ENCODE peak calls at places on chromosome 19, in six cellular contexts. K is left ventricle myocardium inferior; M is BJ; D is CD4-positive, CD25-positive, alpha-beta regulatory T cell; T is CD8-positive, alpha-beta memory T cell; R is coronary artery. L is an unnamed sample.

GRCh38 chr19:3546119-3546518 is 7.1 kb downstream of the TEKTIP1 start:
- DNase-seq in K (no peak), M (no peak), D (no peak), T (no peak), R (no peak), L (no peak)

GRCh38 chr19:14890616-14891379 is 4.9 kb upstream of the OR7A17 start:
- DNase-seq in K (no peak), M (no peak), D (no peak), T (no peak), R (no peak), L (no peak)

GRCh38 chr19:19146865-19147264 is 8.6 kb upstream of the TMEM161A start:
- DNase-seq in K (no peak), M (no peak), D (no peak), T (no peak), R (no peak), L (no peak)

GRCh38 chr19:1987197-1988187 is 28.0 kb downstream of the BTBD2 start:
- DNase-seq in K (no peak), M (no peak), D (no peak), T (no peak), R (no peak), L (no peak)

GRCh38 chr19:28264556-28264955 is 948.4 kb downstream of the UQCRFS1 start:
- DNase-seq in K (no peak), M (no peak), D (no peak), T (no peak), R (no peak), L (no peak)

GRCh38 chr19:45173816-45174215 is 4.2 kb downstream of the TRAPPC6A start:
- DNase-seq in K (no peak), M (no peak), D (no peak), T (no peak), R (no peak), L (no peak)

GRCh38 chr19:1307320-1307719 is 21.6 kb downstream of the EFNA2 start:
- DNase-seq in K (no peak), M (no peak), D (no peak), T (no peak), R (no peak), L (no peak)

GRCh38 chr19:33778089-33778791 is 18.4 kb upstream of the KCTD15 start:
- DNase-seq in K (peak), M (no peak), D (peak), T (peak), R (peak), L (peak)

GRCh38 chr19:35508129-35508528 is 5.3 kb downstream of the DMKN start:
- DNase-seq in K (no peak), M (no peak), D (no peak), T (no peak), R (no peak), L (no peak)

GRCh38 chr19:31350033-31350692 is 927 bp upstream of the TSHZ3 start:
- DNase-seq in K (peak), M (no peak), D (peak), T (no peak), R (peak), L (no peak)

GRCh38 chr19:1457031-1457739 is 7.3 kb downstream of the APC2 start:
- DNase-seq in K (no peak), M (no peak), D (no peak), T (no peak), R (no peak), L (no peak)

GRCh38 chr19:23698711-23699520 is 11.9 kb upstream of the ZNF675 start:
- DNase-seq in K (no peak), M (no peak), D (no peak), T (no peak), R (no peak), L (no peak)

GRCh38 chr19:27718262-27718661 is 1494.7 kb downstream of the UQCRFS1 start:
- DNase-seq in K (no peak), M (no peak), D (no peak), T (no peak), R (no peak), L (no peak)

GRCh38 chr19:42528354-42529247 is at the start of gene CEACAM1:
- DNase-seq in K (no peak), M (no peak), D (peak), T (peak), R (no peak), L (peak)

GRCh38 chr19:11091343-11092153 is 2.3 kb downstream of the LDLR start:
- DNase-seq in K (no peak), M (peak), D (peak), T (peak), R (peak), L (peak)

GRCh38 chr19:23116802-23117571 is at the start of gene ZNF730:
- DNase-seq in K (peak), M (peak), D (peak), T (peak), R (peak), L (peak)

GRCh38 chr19:2476451-2477140 is 669 bp downstream of the GADD45B start:
- DNase-seq in K (peak), M (no peak), D (peak), T (peak), R (peak), L (peak)

GRCh38 chr19:15283141-15283885 is 49.0 kb downstream of the BRD4 start:
- DNase-seq in K (no peak), M (no peak), D (no peak), T (no peak), R (no peak), L (peak)

GRCh38 chr19:43331435-43332010 is 22.0 kb upstream of the CD177 start:
- DNase-seq in K (no peak), M (no peak), D (no peak), T (no peak), R (no peak), L (no peak)

GRCh38 chr19:4049432-4049831 is 17.3 kb downstream of the ZBTB7A start:
- DNase-seq in K (peak), M (no peak), D (no peak), T (no peak), R (no peak), L (no peak)

GRCh38 chr19:54029930-54030490 is 33.7 kb downstream of the VSTM1 start:
- DNase-seq in K (peak), M (no peak), D (peak), T (peak), R (no peak), L (peak)

GRCh38 chr19:35142531-35143230 is 374 bp upstream of the FXYD7 start:
- DNase-seq in K (peak), M (no peak), D (peak), T (peak), R (no peak), L (peak)

GRCh38 chr19:19405919-19406877 is 723 bp downstream of the GATAD2A start:
- DNase-seq in K (peak), M (no peak), D (peak), T (peak), R (peak), L (peak)

GRCh38 chr19:2309734-2310362 is 1.9 kb upstream of the LINGO3 start:
- DNase-seq in K (no peak), M (no peak), D (no peak), T (no peak), R (no peak), L (no peak)

GRCh38 chr19:11196406-11197287 is 698 bp downstream of the KANK2 start:
- DNase-seq in K (peak), M (no peak), D (no peak), T (no peak), R (no peak), L (no peak)

GRCh38 chr19:48708471-48708870 is 11.1 kb downstream of the MAMSTR start:
- DNase-seq in K (no peak), M (no peak), D (no peak), T (no peak), R (no peak), L (no peak)

GRCh38 chr19:485583-486236 is 10.6 kb upstream of the MADCAM1 start:
- DNase-seq in K (peak), M (no peak), D (no peak), T (no peak), R (no peak), L (no peak)

DNA sequence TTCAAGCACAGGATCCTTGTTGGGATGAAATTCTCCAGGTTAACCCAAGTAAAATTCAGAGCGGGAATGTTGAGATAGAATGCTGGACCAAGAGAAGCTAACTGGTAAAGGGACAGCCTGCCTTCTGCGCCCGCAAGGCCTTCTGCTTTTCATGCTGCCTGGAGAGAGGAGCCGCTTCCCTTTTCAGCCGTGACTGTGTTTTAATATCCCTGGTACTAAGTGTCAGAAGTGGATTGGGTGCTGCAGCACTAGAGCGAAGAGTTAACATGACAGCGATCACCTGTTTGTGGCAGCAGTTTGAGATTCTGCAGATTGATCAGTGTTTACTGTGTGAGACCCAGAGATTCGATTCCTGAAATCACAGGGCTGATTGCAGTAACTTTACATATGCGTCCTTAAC is 197.4 kb upstream of the ZNF536 start:
- DNase-seq in K (no peak), M (no peak), D (no peak), T (no peak), R (no peak), L (no peak)
- H3K4me3 ChIP-seq in K (no peak), M (no peak), D (no peak), T (no peak), R (no peak), L (no peak)

GRCh38 chr19:39004403-39004802 is 27.9 kb downstream of the FBXO27 start:
- DNase-seq in K (no peak), M (no peak), D (no peak), T (no peak), R (no peak), L (no peak)

GRCh38 chr19:39003188-39003587 is 27.6 kb upstream of the FBXO17 start:
- DNase-seq in K (no peak), M (no peak), D (no peak), T (no peak), R (no peak), L (no peak)

DNA sequence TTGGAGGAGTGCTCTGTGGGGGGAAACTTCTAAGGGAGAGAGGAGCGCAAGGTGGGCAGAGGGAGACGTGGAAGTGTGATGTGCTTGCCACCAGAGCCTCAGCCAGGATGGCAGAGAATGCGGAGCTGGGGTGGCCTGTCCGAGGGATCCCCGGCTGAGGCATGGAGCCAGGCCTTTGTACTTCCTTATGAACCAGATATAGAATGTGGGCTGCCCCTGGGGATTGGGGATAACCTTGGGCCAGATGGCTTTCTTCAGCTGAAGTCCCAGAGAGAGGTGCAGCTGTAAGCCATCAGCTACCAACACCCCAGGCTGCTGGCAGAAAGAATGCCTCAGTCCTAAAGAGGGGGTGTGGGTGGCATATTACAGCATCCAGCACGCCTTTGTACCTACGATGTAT is 25.5 kb upstream of the FBXO17 start:
- DNase-seq in K (no peak), M (no peak), D (no peak), T (no peak), R (no peak), L (no peak)
- H3K4me3 ChIP-seq in K (no peak), M (no peak), D (no peak), T (no peak), R (no peak), L (no peak)

GRCh38 chr19:55666343-55667005 is 8.6 kb upstream of the EPN1 start:
- DNase-seq in K (no peak), M (no peak), D (no peak), T (no peak), R (no peak), L (no peak)

GRCh38 chr19:55668603-55669348 is 6.2 kb upstream of the EPN1 start:
- DNase-seq in K (no peak), M (no peak), D (no peak), T (no peak), R (no peak), L (no peak)

GRCh38 chr19:55667006-55667381 is 8.0 kb upstream of the EPN1 start:
- DNase-seq in K (no peak), M (no peak), D (no peak), T (no peak), R (no peak), L (no peak)

GRCh38 chr19:55667958-55668357 is 7.1 kb upstream of the EPN1 start:
- DNase-seq in K (no peak), M (no peak), D (no peak), T (no peak), R (no peak), L (no peak)

DNA sequence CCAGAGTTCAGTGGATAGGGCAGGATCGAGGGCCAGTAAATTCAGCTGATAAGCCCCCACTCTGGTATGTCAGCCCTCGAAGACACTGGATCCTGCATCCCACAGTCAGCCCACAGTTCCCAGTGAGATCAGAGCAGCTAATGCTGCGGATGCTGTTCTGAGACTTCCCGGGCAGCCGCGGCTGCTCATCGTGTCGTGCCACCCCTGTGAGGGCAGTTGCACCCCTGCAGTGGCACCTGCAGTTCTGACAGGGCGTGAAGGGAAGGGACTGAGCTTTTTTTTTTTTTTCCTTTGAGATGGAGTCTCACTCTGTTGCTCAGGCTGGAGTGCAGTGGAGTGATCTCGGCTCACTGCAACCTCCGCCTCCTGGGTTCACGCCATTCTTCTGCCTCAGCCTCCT is 7.5 kb upstream of the EPN1 start:
- DNase-seq in K (no peak), M (no peak), D (no peak), T (no peak), R (no peak), L (no peak)
- H3K4me3 ChIP-seq in K (no peak), M (no peak), D (no peak), T (no peak), R (no peak), L (no peak)

GRCh38 chr19:50205681-50206138 is 2.3 kb downstream of the MYH14 start:
- DNase-seq in K (no peak), M (no peak), D (no peak), T (no peak), R (no peak), L (no peak)
- H3K4me3 ChIP-seq in K (peak), M (no peak), D (no peak), T (no peak), R (peak), L (no peak)

GRCh38 chr19:7597689-7598088 is 2.0 kb downstream of the CAMSAP3 start:
- DNase-seq in K (no peak), M (no peak), D (no peak), T (no peak), R (no peak), L (no peak)

GRCh38 chr19:7598180-7598579 is 2.5 kb downstream of the CAMSAP3 start:
- DNase-seq in K (no peak), M (no peak), D (no peak), T (no peak), R (no peak), L (no peak)

GRCh38 chr19:7600721-7601120 is 5.1 kb downstream of the CAMSAP3 start:
- DNase-seq in K (no peak), M (no peak), D (no peak), T (no peak), R (no peak), L (no peak)

GRCh38 chr19:7595466-7596133 is at the start of gene CAMSAP3:
- DNase-seq in K (no peak), M (peak), D (no peak), T (peak), R (no peak), L (peak)

DNA sequence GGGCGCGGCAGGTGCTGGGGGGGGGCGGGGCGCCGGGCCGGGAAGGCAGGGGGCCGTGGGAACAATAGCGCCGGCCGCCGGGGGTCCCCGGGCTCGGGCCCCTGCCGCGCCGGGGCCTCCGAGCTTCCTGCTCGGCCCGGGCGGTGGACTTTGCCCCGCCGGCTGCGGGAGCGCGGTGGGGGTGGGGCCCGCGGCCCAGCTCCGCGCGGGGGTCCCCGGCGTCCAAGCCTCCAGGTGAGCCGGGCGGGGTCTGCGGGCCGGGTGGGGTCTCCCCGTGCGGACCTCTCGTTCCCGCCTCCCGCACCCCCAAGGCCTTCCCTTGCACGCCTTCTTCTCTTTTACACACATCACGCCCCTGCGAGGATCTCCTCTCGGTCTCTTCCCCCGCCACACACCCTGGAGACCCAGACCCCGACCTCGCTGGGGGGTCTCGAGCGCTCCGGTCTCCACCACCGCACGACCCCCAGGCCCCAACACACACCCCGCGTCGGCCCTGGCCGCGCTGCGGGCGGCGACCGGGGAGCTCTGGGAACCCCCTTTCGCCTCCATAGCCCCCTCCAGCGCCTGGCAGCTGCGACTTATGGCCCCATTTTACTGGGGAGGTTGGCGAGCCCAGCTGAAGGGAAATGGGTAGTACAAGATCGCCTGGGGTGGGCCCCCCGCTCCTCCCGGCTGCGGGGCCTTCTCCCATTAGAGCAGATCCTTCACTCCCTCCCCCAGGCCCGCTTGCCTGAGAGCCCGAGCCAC is 701 bp downstream of the CAMSAP3 start:
- DNase-seq in K (no peak), M (no peak), D (no peak), T (no peak), R (no peak), L (no peak)
- H3K4me3 ChIP-seq in K (peak), M (no peak), D (no peak), T (no peak), R (peak), L (peak)

GRCh38 chr19:13010038-13010991 is 15.0 kb downstream of the NFIX start:
- DNase-seq in K (peak), M (no peak), D (no peak), T (no peak), R (peak), L (no peak)
- H3K4me3 ChIP-seq in K (peak), M (no peak), D (no peak), T (no peak), R (peak), L (no peak)

GRCh38 chr19:5698635-5699422 is 8.7 kb downstream of the RPL36 start:
- DNase-seq in K (no peak), M (no peak), D (no peak), T (no peak), R (no peak), L (peak)

GRCh38 chr19:5697890-5698634 is 8.0 kb downstream of the RPL36 start:
- DNase-seq in K (no peak), M (no peak), D (no peak), T (no peak), R (no peak), L (peak)

GRCh38 chr19:5697022-5697889 is 7.2 kb downstream of the RPL36 start:
- DNase-seq in K (no peak), M (no peak), D (no peak), T (no peak), R (peak), L (peak)

GRCh38 chr19:5703819-5704818 is 14.0 kb downstream of the RPL36 start:
- DNase-seq in K (no peak), M (no peak), D (no peak), T (no peak), R (no peak), L (no peak)

DNA sequence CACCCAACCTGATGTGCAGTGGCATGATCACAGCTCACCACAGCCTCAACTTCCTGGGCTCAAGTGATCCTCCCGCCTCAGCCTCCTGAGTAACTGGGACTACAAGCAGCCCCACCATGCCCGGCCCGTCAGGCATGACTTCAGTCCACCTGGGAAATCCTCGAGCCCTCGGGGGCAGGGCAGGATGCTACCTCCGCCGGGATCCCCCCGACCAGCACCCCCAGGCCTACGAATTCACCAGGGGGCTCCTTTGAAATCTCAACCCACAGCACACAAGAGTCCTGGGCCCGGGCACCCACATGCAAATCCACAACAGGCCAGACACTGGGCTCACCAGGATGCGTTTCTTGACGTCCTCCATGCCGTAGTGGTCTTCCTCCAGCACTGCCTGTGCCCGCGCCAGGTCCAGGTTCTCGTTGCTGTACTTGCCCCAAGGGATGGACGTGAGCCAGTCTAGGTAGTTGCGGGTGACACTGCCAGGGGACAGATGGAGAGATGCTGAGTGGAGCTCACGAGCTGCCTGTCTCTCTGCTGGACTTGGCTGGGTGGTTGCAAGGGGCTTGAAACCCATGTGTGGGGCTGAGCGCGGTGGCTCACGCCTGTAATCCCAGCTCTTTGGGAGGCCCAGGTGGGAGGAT is 10.5 kb downstream of the RPL36 start:
- DNase-seq in K (no peak), M (no peak), D (no peak), T (no peak), R (peak), L (peak)
- H3K4me3 ChIP-seq in K (no peak), M (no peak), D (no peak), T (no peak), R (no peak), L (no peak)

DNA sequence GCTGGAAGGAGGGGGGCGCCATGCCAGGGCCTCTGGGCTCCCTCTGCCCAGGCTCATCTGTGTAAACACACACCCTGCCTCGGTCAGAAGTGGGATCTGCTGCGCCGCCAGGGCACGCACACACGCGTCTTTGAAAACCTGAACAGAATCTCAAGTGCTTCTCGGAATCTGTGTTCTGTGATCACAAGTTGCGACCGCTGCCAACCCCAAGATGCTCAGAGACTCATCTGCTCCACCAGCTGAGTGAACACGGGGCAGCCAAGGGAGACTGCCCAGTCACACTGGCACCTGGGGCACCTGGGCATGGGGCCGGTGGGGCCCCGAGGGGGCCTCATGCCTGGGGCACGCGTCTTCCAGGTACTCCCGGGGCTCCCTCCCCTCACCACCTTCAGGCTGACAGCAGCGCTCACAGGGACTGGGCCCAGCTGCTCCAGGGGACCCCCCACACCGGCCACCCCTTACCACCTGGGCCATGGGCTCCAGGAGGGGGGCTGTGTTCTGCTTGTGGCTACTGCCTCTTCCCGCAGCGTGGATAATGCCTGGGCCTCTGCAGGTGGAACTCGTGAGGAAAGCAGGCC is 59.0 kb downstream of the KLF2 start:
- DNase-seq in K (no peak), M (no peak), D (no peak), T (no peak), R (no peak), L (peak)
- H3K4me3 ChIP-seq in K (peak), M (no peak), D (no peak), T (no peak), R (no peak), L (no peak)

L was measured in GM12865.